ENCODE peak calls at places on chromosome 5, in ten cellular contexts. H is GM12892; G is fibroblast of lung; F is CD8-positive, alpha-beta T cell; S is A172; I is midbrain; J is aorta; O is DMS79; Y is right cardiac atrium; R is activated CD8-positive, alpha-beta memory T cell treated with anti-CD3 and anti-CD28 coated beads, Interleukin-2, amount 50 U/mL, for 4 hours. P is an unnamed sample.

GRCh38 chr5:114185274-114185673 is 176.6 kb upstream of the KCNN2 start:
- DNase-seq in H (no peak), G (no peak), F (no peak), S (peak), I (no peak), J (no peak), O (no peak), Y (peak), R (no peak), P (peak)

GRCh38 chr5:157767674-157768073 is 24.2 kb downstream of the LSM11 start:
- DNase-seq in H (no peak), G (no peak), F (no peak), S (no peak), I (no peak), J (no peak), O (no peak), Y (no peak), R (no peak), P (no peak)

GRCh38 chr5:124179788-124180187 is 566.7 kb downstream of the ZNF608 start:
- DNase-seq in H (no peak), G (peak), F (no peak), S (no peak), I (no peak), J (no peak), O (no peak), Y (no peak), R (no peak), P (no peak)

GRCh38 chr5:138604176-138604785 is 29.1 kb upstream of the HSPA9 start:
- DNase-seq in H (no peak), G (no peak), F (no peak), S (no peak), I (no peak), J (no peak), O (no peak), Y (no peak), R (no peak), P (no peak)

GRCh38 chr5:38783011-38783551 is 62.7 kb upstream of the OSMR start:
- DNase-seq in H (no peak), G (peak), F (no peak), S (peak), I (no peak), J (no peak), O (peak), Y (no peak), R (no peak), P (no peak)

GRCh38 chr5:52738095-52738506 is 49.6 kb upstream of the ITGA1 start:
- DNase-seq in H (no peak), G (peak), F (no peak), S (no peak), I (no peak), J (no peak), O (no peak), Y (no peak), R (no peak), P (no peak)

GRCh38 chr5:75463726-75464125 is 47.7 kb downstream of the CERT1 start:
- DNase-seq in H (no peak), G (no peak), F (no peak), S (no peak), I (no peak), J (no peak), O (no peak), Y (no peak), R (no peak), P (no peak)

GRCh38 chr5:65034782-65035181 is 266.1 kb downstream of the CWC27 start:
- DNase-seq in H (peak), G (no peak), F (no peak), S (no peak), I (no peak), J (no peak), O (no peak), Y (peak), R (no peak), P (no peak)

GRCh38 chr5:9473624-9474023 is 72.3 kb downstream of the SEMA5A start:
- DNase-seq in H (no peak), G (no peak), F (no peak), S (no peak), I (no peak), J (no peak), O (no peak), Y (no peak), R (no peak), P (no peak)

GRCh38 chr5:118111956-118112355 is 876.4 kb downstream of the DTWD2 start:
- DNase-seq in H (no peak), G (no peak), F (no peak), S (no peak), I (no peak), J (no peak), O (no peak), Y (no peak), R (no peak), P (no peak)

P was measured in cardiac septum.